ENCODE peak calls at places on chromosomes 1 and 21, in eight cellular contexts. G is CD8-positive, alpha-beta T cell; H is pancreas; F is brain microvascular endothelial cell; Q is colonic mucosa; P is astrocyte of the cerebellum; V is K562; A is mucosa of descending colon. L is an unnamed sample.

GRCh38 chr21:31526040-31526439 is 133.5 kb upstream of the SOD1 start:
- DNase-seq in G (no peak), H (no peak), F (peak), Q (no peak), P (no peak), V (no peak), A (no peak), L (no peak)

GRCh38 chr1:241990040-241990439 is 8.9 kb downstream of the MAP1LC3C start:
- DNase-seq in G (no peak), H (peak), F (peak), Q (peak), P (peak), V (peak), A (peak), L (no peak)

GRCh38 chr1:94389298-94389697 is 28.9 kb upstream of the ABCD3 start:
- DNase-seq in G (no peak), H (no peak), F (no peak), Q (no peak), P (no peak), V (no peak), A (no peak), L (no peak)

GRCh38 chr1:244954358-244954757 is 90.0 kb upstream of the HNRNPU start:
- DNase-seq in G (no peak), H (no peak), F (no peak), Q (no peak), P (no peak), V (no peak), A (no peak), L (no peak)

GRCh38 chr1:175220853-175221547 is 28.4 kb upstream of the KIAA0040 start:
- DNase-seq in G (no peak), H (no peak), F (no peak), Q (no peak), P (no peak), V (no peak), A (no peak), L (no peak)

GRCh38 chr1:89429062-89429461 is 65.2 kb downstream of the GBP6 start:
- DNase-seq in G (no peak), H (no peak), F (no peak), Q (no peak), P (no peak), V (no peak), A (no peak), L (no peak)

GRCh38 chr1:82762829-82763532 is 962.2 kb downstream of the ADGRL2 start:
- DNase-seq in G (no peak), H (no peak), F (no peak), Q (no peak), P (no peak), V (no peak), A (no peak), L (no peak)

GRCh38 chr1:234839663-234840062 is 229.7 kb upstream of the IRF2BP2 start:
- DNase-seq in G (no peak), H (no peak), F (no peak), Q (no peak), P (no peak), V (peak), A (no peak), L (no peak)

GRCh38 chr1:96756789-96757188 is 35.2 kb downstream of the PTBP2 start:
- DNase-seq in G (no peak), H (no peak), F (no peak), Q (no peak), P (no peak), V (no peak), A (no peak), L (no peak)

GRCh38 chr1:44029911-44030605 is 1.2 kb downstream of the SLC6A9 start:
- DNase-seq in G (peak), H (peak), F (peak), Q (peak), P (peak), V (peak), A (peak), L (peak)

GRCh38 chr1:31652891-31653489 is 8.3 kb upstream of the PEF1 start:
- DNase-seq in G (no peak), H (no peak), F (no peak), Q (no peak), P (no peak), V (no peak), A (no peak), L (no peak)

GRCh38 chr1:169724168-169724567 is 9.7 kb downstream of the SELE start:
- DNase-seq in G (no peak), H (no peak), F (no peak), Q (peak), P (no peak), V (no peak), A (no peak), L (no peak)

GRCh38 chr1:91781371-91781825 is 104.6 kb downstream of the TGFBR3 start:
- DNase-seq in G (no peak), H (no peak), F (peak), Q (no peak), P (no peak), V (no peak), A (no peak), L (no peak)

GRCh38 chr1:48697066-48697707 is 79.5 kb downstream of the BEND5 start:
- DNase-seq in G (peak), H (no peak), F (peak), Q (peak), P (no peak), V (peak), A (peak), L (no peak)

GRCh38 chr1:88774151-88774556 is 90.1 kb downstream of the PKN2 start:
- DNase-seq in G (no peak), H (peak), F (no peak), Q (peak), P (no peak), V (no peak), A (peak), L (no peak)

GRCh38 chr1:78676347-78676982 is 26.8 kb downstream of the IFI44 start:
- DNase-seq in G (peak), H (peak), F (peak), Q (peak), P (peak), V (peak), A (no peak), L (no peak)

GRCh38 chr1:232613752-232614381 is 16.1 kb downstream of the SIPA1L2 start:
- DNase-seq in G (no peak), H (no peak), F (peak), Q (no peak), P (peak), V (no peak), A (no peak), L (no peak)

GRCh38 chr1:107246775-107247345 is 106.0 kb downstream of the NTNG1 start:
- DNase-seq in G (no peak), H (no peak), F (no peak), Q (no peak), P (no peak), V (no peak), A (no peak), L (no peak)

GRCh38 chr1:208223136-208223535 is 21.0 kb downstream of the PLXNA2 start:
- DNase-seq in G (no peak), H (no peak), F (no peak), Q (no peak), P (no peak), V (no peak), A (no peak), L (no peak)

GRCh38 chr1:43540653-43541071 is 10.0 kb downstream of the PTPRF start:
- DNase-seq in G (no peak), H (no peak), F (no peak), Q (no peak), P (peak), V (no peak), A (peak), L (no peak)

GRCh38 chr1:53590104-53590503 is 130.9 kb downstream of the DMRTB1 start:
- DNase-seq in G (no peak), H (no peak), F (no peak), Q (no peak), P (no peak), V (no peak), A (no peak), L (no peak)

GRCh38 chr1:69858534-69858933 is 290.8 kb downstream of the LRRC7 start:
- DNase-seq in G (no peak), H (no peak), F (peak), Q (no peak), P (no peak), V (no peak), A (no peak), L (no peak)

GRCh38 chr21:43899307-43900077 is 34.5 kb downstream of the AGPAT3 start:
- DNase-seq in G (no peak), H (no peak), F (no peak), Q (no peak), P (no peak), V (no peak), A (no peak), L (no peak)

GRCh38 chr1:107668762-107669161 is 296.2 kb downstream of the VAV3 start:
- DNase-seq in G (no peak), H (no peak), F (no peak), Q (no peak), P (no peak), V (no peak), A (no peak), L (no peak)

GRCh38 chr1:209542585-209542984 is 40.9 kb upstream of the CAMK1G start:
- DNase-seq in G (no peak), H (no peak), F (no peak), Q (no peak), P (no peak), V (no peak), A (no peak), L (no peak)

GRCh38 chr1:170385750-170386149 is 146.2 kb upstream of the GORAB start:
- DNase-seq in G (no peak), H (no peak), F (no peak), Q (no peak), P (no peak), V (no peak), A (no peak), L (no peak)

GRCh38 chr1:21818661-21819060 is 6.6 kb downstream of the LDLRAD2 start:
- DNase-seq in G (no peak), H (no peak), F (no peak), Q (peak), P (no peak), V (peak), A (peak), L (no peak)

GRCh38 chr1:8740034-8740449 is 77.4 kb downstream of the RERE start:
- DNase-seq in G (no peak), H (no peak), F (peak), Q (no peak), P (peak), V (no peak), A (no peak), L (no peak)

GRCh38 chr1:24126672-24127023 is 14.7 kb upstream of the MYOM3 start:
- DNase-seq in G (no peak), H (no peak), F (no peak), Q (no peak), P (no peak), V (no peak), A (no peak), L (no peak)

GRCh38 chr1:74772945-74773344 is 40.0 kb downstream of the TYW3 start:
- DNase-seq in G (no peak), H (no peak), F (no peak), Q (no peak), P (no peak), V (no peak), A (no peak), L (no peak)

GRCh38 chr1:74771913-74772515 is 39.1 kb downstream of the TYW3 start:
- DNase-seq in G (no peak), H (no peak), F (peak), Q (no peak), P (peak), V (peak), A (no peak), L (no peak)

GRCh38 chr1:74766579-74766978 is 33.6 kb downstream of the TYW3 start:
- DNase-seq in G (no peak), H (no peak), F (no peak), Q (no peak), P (no peak), V (no peak), A (no peak), L (no peak)

GRCh38 chr1:74763714-74764301 is 30.9 kb downstream of the TYW3 start:
- DNase-seq in G (no peak), H (no peak), F (no peak), Q (no peak), P (no peak), V (no peak), A (no peak), L (no peak)

DNA sequence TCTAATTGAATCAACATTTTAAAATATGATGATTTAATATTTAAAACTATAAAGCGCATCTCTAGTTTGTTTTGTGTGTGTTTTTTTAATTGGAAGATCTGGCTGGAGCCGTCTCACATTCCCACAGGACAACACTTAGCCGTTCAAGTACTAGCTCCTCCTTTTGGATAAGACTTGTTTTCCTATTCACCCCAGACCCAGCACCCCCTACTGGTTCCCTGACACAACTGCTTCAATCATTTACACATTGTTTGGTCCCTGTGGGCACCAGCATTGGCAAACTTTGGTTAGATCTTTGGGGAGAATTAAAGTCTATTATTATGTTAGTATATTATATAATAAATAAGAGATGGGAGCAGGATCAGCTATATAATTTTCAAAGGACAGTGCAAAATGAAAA is 34.5 kb downstream of the TYW3 start:
- DNase-seq in G (no peak), H (no peak), F (peak), Q (no peak), P (no peak), V (peak), A (no peak), L (no peak)
- TF ChIP-seq CTCF in G (no peak), H (no peak), F (peak), Q (no peak), P (no peak), V (peak), A (no peak), L (peak)

GRCh38 chr1:98763488-98764141 is 102.1 kb downstream of the SNX7 start:
- DNase-seq in G (no peak), H (no peak), F (no peak), Q (no peak), P (no peak), V (no peak), A (no peak), L (no peak)

GRCh38 chr1:98766241-98766640 is 104.7 kb downstream of the SNX7 start:
- DNase-seq in G (no peak), H (no peak), F (no peak), Q (no peak), P (no peak), V (no peak), A (no peak), L (no peak)

GRCh38 chr1:98761238-98761637 is 99.7 kb downstream of the SNX7 start:
- DNase-seq in G (no peak), H (no peak), F (no peak), Q (no peak), P (no peak), V (no peak), A (no peak), L (no peak)
- TF ChIP-seq CTCF in G (no peak), H (no peak), F (peak), Q (no peak), P (no peak), V (no peak), A (no peak), L (peak)

GRCh38 chr1:187999973-188000372 is 1171.2 kb downstream of the PLA2G4A start:
- DNase-seq in G (no peak), H (no peak), F (no peak), Q (no peak), P (no peak), V (no peak), A (no peak), L (no peak)
- TF ChIP-seq CTCF in G (no peak), H (no peak), F (peak), Q (no peak), P (no peak), V (no peak), A (no peak), L (no peak)

GRCh38 chr1:151369621-151370048 is 2.9 kb downstream of the SELENBP1 start:
- DNase-seq in G (no peak), H (no peak), F (no peak), Q (peak), P (no peak), V (peak), A (peak), L (no peak)
- TF ChIP-seq CTCF in G (no peak), H (no peak), F (no peak), Q (peak), P (no peak), V (no peak), A (no peak), L (no peak)

GRCh38 chr1:162023547-162024501 is at the start of gene OLFML2B:
- DNase-seq in G (peak), H (peak), F (peak), Q (peak), P (peak), V (peak), A (peak), L (peak)
- TF ChIP-seq CTCF in G (no peak), H (no peak), F (peak), Q (no peak), P (peak), V (peak), A (no peak), L (peak)